ENCODE peak calls at places on chromosomes 12 and 14, in ten cellular contexts. U is fibroblast of mammary gland; J is HL-60; Z is ACHN; W is left ventricle myocardium superior; B is stimulated activated CD4-positive, alpha-beta T cell treated with anti-CD3 and anti-CD28 coated beads, Interleukin-12 subunit alpha, Interleukin-12 subunit beta, amount 100 ng/mL, for 4 hours; M is GM23338; P is stomach; Y is stromal cell of bone marrow; I is GM19239. S is an unnamed sample.

GRCh38 chr12:9649532-9649940 is 20.0 kb upstream of the CLEC2D start:
- DNase-seq in U (no peak), J (no peak), Z (peak), W (no peak), B (no peak), M (peak), P (no peak), Y (no peak), I (no peak), S (peak)

GRCh38 chr12:40597133-40597532 is 95.1 kb upstream of the CNTN1 start:
- DNase-seq in U (no peak), J (no peak), Z (no peak), W (no peak), B (no peak), M (no peak), P (no peak), Y (no peak), I (no peak), S (no peak)

GRCh38 chr12:47218191-47218654 is 138.5 kb upstream of the AMIGO2 start:
- DNase-seq in U (no peak), J (no peak), Z (no peak), W (no peak), B (no peak), M (no peak), P (no peak), Y (no peak), I (no peak), S (peak)

GRCh38 chr14:78227466-78228077 is 57.4 kb downstream of the NRXN3 start:
- DNase-seq in U (peak), J (no peak), Z (peak), W (no peak), B (no peak), M (peak), P (no peak), Y (no peak), I (no peak), S (no peak)

GRCh38 chr12:8157484-8158198 is 826 bp downstream of the ZNF705A start:
- DNase-seq in U (no peak), J (no peak), Z (peak), W (no peak), B (no peak), M (no peak), P (no peak), Y (no peak), I (no peak), S (no peak)

GRCh38 chr12:4108803-4109345 is 164.7 kb upstream of the CCND2 start:
- DNase-seq in U (peak), J (no peak), Z (peak), W (no peak), B (no peak), M (no peak), P (no peak), Y (no peak), I (no peak), S (no peak)

GRCh38 chr12:6215120-6215807 is 15.1 kb downstream of the CD9 start:
- DNase-seq in U (no peak), J (no peak), Z (no peak), W (no peak), B (no peak), M (peak), P (no peak), Y (no peak), I (no peak), S (no peak)

GRCh38 chr14:48805315-48805714 is 780.9 kb downstream of the RPS29 start:
- DNase-seq in U (no peak), J (no peak), Z (no peak), W (no peak), B (no peak), M (peak), P (no peak), Y (no peak), I (no peak), S (no peak)

GRCh38 chr12:53765891-53766290 is 14.1 kb upstream of the CISTR start:
- DNase-seq in U (no peak), J (no peak), Z (no peak), W (no peak), B (no peak), M (no peak), P (no peak), Y (no peak), I (no peak), S (no peak)

GRCh38 chr14:25463475-25463874 is 413.5 kb upstream of the STXBP6 start:
- DNase-seq in U (no peak), J (no peak), Z (no peak), W (no peak), B (no peak), M (no peak), P (no peak), Y (no peak), I (no peak), S (no peak)

GRCh38 chr12:111367661-111368221 is 1.2 kb downstream of the PHETA1 start:
- DNase-seq in U (peak), J (no peak), Z (peak), W (peak), B (no peak), M (no peak), P (peak), Y (no peak), I (no peak), S (no peak)